ENCODE peak calls at places on chromosomes 5 and 9, in nine cellular contexts. W is psoas muscle; P is CD8-positive, alpha-beta memory T cell; D is keratinocyte; S is A549; E is CD8-positive, alpha-beta T cell; G is effector memory CD4-positive, alpha-beta T cell; N is CD4-positive, CD25-positive, alpha-beta regulatory T cell; T is GM12878. R is an unnamed sample. For H3K4me1, the result is how much of the 10 kb centered on the place peaks cover.

GRCh38 chr9:76615149-76615548 is 149.1 kb upstream of the PCA3 start:
- DNase-seq in P (no peak), G (no peak), D (no peak), T (no peak), W (no peak), E (no peak), N (no peak), S (no peak), R (no peak)

GRCh38 chr5:160048131-160048530 is 39.2 kb downstream of the TTC1 start:
- DNase-seq in W (peak), T (no peak), E (no peak), N (no peak), P (no peak), D (no peak), S (no peak), G (no peak), R (no peak)

GRCh38 chr5:169629847-169630548 is 7.1 kb upstream of the DOCK2 start:
- DNase-seq in P (no peak), W (no peak), T (no peak), N (peak), D (no peak), E (no peak), G (no peak), S (peak), R (no peak)

GRCh38 chr5:33772276-33772990 is 119.4 kb downstream of the ADAMTS12 start:
- DNase-seq in N (no peak), P (no peak), S (no peak), G (no peak), T (no peak), D (no peak), W (no peak), E (no peak), R (no peak)

GRCh38 chr5:79025054-79025465 is 40.0 kb upstream of the ARSB start:
- DNase-seq in G (no peak), W (peak), D (no peak), T (no peak), P (peak), E (peak), N (peak), S (peak), R (peak)

GRCh38 chr9:134571946-134572914 is 69.4 kb upstream of the COL5A1 start:
- DNase-seq in E (no peak), N (peak), S (no peak), D (no peak), G (no peak), T (no peak), W (no peak), P (no peak), R (peak)

GRCh38 chr5:134240421-134240962 is 14.6 kb upstream of the PPP2CA start:
- DNase-seq in S (no peak), N (no peak), W (no peak), T (no peak), G (no peak), D (no peak), E (no peak), P (no peak), R (peak)

GRCh38 chr9:38228331-38229122 is 159.5 kb upstream of the SHB start:
- DNase-seq in W (no peak), S (no peak), E (no peak), N (no peak), G (no peak), D (no peak), P (no peak), T (no peak), R (peak)

GRCh38 chr9:35690447-35691324 is 961 bp upstream of the TPM2 start:
- DNase-seq in E (peak), D (no peak), W (peak), N (peak), P (peak), S (peak), T (no peak), G (peak), R (peak)

GRCh38 chr5:157161996-157162395 is 4.1 kb downstream of the GARIN3 start:
- DNase-seq in D (no peak), N (no peak), W (no peak), E (no peak), G (no peak), S (no peak), P (no peak), T (no peak), R (no peak)

GRCh38 chr9:6356441-6356840 is 28.3 kb downstream of the TPD52L3 start:
- DNase-seq in T (no peak), S (no peak), D (no peak), W (no peak), N (no peak), P (no peak), E (no peak), G (no peak), R (no peak)

GRCh38 chr9:116123171-116123570 is 30.4 kb upstream of the PAPPA start:
- DNase-seq in N (no peak), D (no peak), T (no peak), P (no peak), G (no peak), W (no peak), E (no peak), S (no peak), R (no peak)

GRCh38 chr5:68746220-68747076 is 347.4 kb upstream of the SLC30A5 start:
- DNase-seq in N (no peak), T (no peak), G (no peak), E (no peak), D (no peak), W (no peak), S (no peak), P (no peak), R (no peak)

GRCh38 chr5:61275841-61276240 is 56.2 kb upstream of the ZSWIM6 start:
- DNase-seq in T (no peak), D (peak), N (no peak), S (no peak), W (peak), G (no peak), P (no peak), E (no peak), R (no peak)

GRCh38 chr5:92641031-92641962 is 939.7 kb downstream of the NR2F1-AS1 start:
- DNase-seq in S (peak), P (no peak), W (no peak), N (no peak), T (no peak), G (no peak), E (no peak), D (no peak), R (peak)
- H3K4me3 ChIP-seq in S (peak), P (no peak), W (peak), N (no peak), T (no peak), G (no peak), E (no peak), D (no peak), R (peak)

DNA sequence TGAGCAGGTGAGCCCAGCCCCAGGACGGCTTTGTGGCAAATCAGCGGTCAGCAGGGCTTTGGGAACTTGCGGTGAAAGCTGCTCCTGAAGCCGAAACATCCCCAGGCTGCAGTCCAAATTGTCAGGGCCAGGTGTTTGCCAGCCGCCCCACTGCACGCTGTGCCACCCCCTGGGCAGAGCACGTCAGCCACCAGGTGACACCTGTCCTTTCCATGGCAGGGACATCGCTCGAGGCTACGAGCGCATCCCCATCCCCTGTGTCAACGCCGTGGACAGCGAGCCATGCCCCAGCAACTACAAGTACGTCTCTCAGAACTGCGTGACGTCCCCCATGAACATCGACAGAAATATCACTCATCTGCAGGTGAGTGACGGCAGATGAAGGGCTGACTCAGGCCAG is 64.4 kb upstream of the CACNA1B start:
- DNase-seq in G (no peak), N (no peak), T (no peak), P (no peak), S (no peak), W (no peak), D (no peak), E (no peak), R (no peak)
- H3K4me1 ChIP-seq in G (under half), N (under half), T (under half), P (under half), S (under half), W (under half), D (under half), E (under half), R (under half)

GRCh38 chr5:73424489-73425102 is 24.0 kb downstream of the FOXD1 start:
- DNase-seq in D (no peak), N (no peak), S (no peak), P (no peak), G (no peak), E (no peak), W (no peak), T (no peak), R (no peak)
- H3K27ac ChIP-seq in D (no peak), N (no peak), S (no peak), P (no peak), G (no peak), E (no peak), W (no peak), T (no peak), R (no peak)

GRCh38 chr5:119270121-119270565 is 85.7 kb upstream of the TNFAIP8 start:
- DNase-seq in W (no peak), T (no peak), G (no peak), P (no peak), E (no peak), N (peak), D (no peak), S (no peak), R (no peak)
- H3K4me3 ChIP-seq in W (peak), T (peak), G (peak), P (peak), E (peak), N (peak), D (no peak), S (peak), R (no peak)

GRCh38 chr9:114370985-114371335 is 16.8 kb downstream of the AKNA start:
- DNase-seq in N (no peak), S (no peak), D (no peak), P (no peak), G (no peak), E (no peak), T (no peak), W (no peak), R (no peak)
- H3K4me1 ChIP-seq in N (half or more), S (under half), D (under half), P (half or more), G (half or more), E (half or more), T (half or more), W (under half), R (under half)